ENCODE peak calls at places on chromosomes 6 and 20, in eight cellular contexts. P is lower lobe of right lung; A is colonic mucosa; U is astrocyte of the spinal cord; Z is cortex of kidney; E is activated CD4-positive, alpha-beta memory T cell treated with anti-CD3 and anti-CD28 coated beads for 36 hours; L is aorta; F is right lobe of liver. G is an unnamed sample.

GRCh38 chr6:27894839-27895762 is 17.1 kb downstream of the OR2B2 start:
- DNase-seq in P (no peak), Z (no peak), A (peak; percentile 74), U (peak; percentile 89), E (peak; percentile 75), F (no peak), L (no peak), G (peak; percentile 32)

GRCh38 chr6:35491558-35492541 is 5.0 kb downstream of the TEAD3 start:
- DNase-seq in Z (no peak), L (no peak), F (no peak), A (no peak), U (no peak), P (no peak), E (no peak), G (no peak)

GRCh38 chr6:170046786-170047626 is 243.9 kb downstream of the DLL1 start:
- DNase-seq in A (no peak), F (peak; percentile 22), Z (no peak), P (peak; percentile 33), L (peak; percentile 55), U (no peak), E (no peak), G (no peak)

GRCh38 chr6:54813901-54814300 is 32.7 kb upstream of the FAM83B start:
- DNase-seq in P (no peak), U (no peak), E (no peak), F (no peak), L (no peak), A (no peak), Z (no peak), G (no peak)

GRCh38 chr6:116268589-116269293 is 11.0 kb downstream of the TSPYL1 start:
- DNase-seq in P (no peak), L (no peak), F (no peak), U (peak; percentile 84), A (no peak), E (no peak), Z (no peak), G (no peak)

GRCh38 chr6:24667378-24667803 is 514 bp downstream of the ACOT13 start:
- DNase-seq in P (no peak), Z (no peak), A (peak; percentile 76), U (no peak), E (no peak), F (no peak), L (no peak), G (no peak)

GRCh38 chr6:39909701-39910100 is 24.6 kb downstream of the MOCS1 start:
- DNase-seq in L (no peak), P (no peak), F (no peak), U (no peak), A (no peak), Z (no peak), E (no peak), G (no peak)

GRCh38 chr6:143676437-143677045 is 1.2 kb upstream of the PHACTR2 start:
- DNase-seq in L (no peak), A (no peak), P (no peak), F (no peak), U (no peak), Z (no peak), E (no peak), G (no peak)

GRCh38 chr6:77463881-77464867 is 883 bp upstream of the HTR1B start:
- DNase-seq in E (no peak), U (peak; percentile 35), L (peak; percentile 82), F (no peak), P (peak; percentile 41), Z (no peak), A (no peak), G (no peak)

GRCh38 chr6:15327271-15327670 is 81.4 kb downstream of the JARID2 start:
- DNase-seq in F (no peak), L (no peak), P (no peak), Z (no peak), U (no peak), A (peak; percentile 54), E (peak; percentile 66), G (peak; percentile 53)

GRCh38 chr6:125988280-125988679 is 1.9 kb downstream of the TRMT11 start:
- DNase-seq in L (no peak), A (no peak), Z (no peak), U (no peak), E (no peak), P (no peak), F (no peak), G (no peak)

GRCh38 chr20:58647162-58647813 is 3.8 kb upstream of the STX16 start:
- DNase-seq in A (no peak), F (no peak), U (no peak), E (no peak), Z (no peak), L (no peak), P (no peak), G (no peak)

GRCh38 chr20:41183831-41184230 is 46.5 kb downstream of the PLCG1 start:
- DNase-seq in E (no peak), L (no peak), P (no peak), Z (no peak), A (no peak), U (no peak), F (no peak), G (no peak)

GRCh38 chr6:98835149-98836024 is 1.0 kb downstream of the POU3F2 start:
- DNase-seq in L (peak; percentile 74), F (peak; percentile 56), Z (no peak), E (no peak), A (no peak), P (no peak), U (no peak), G (no peak)

GRCh38 chr6:154448448-154449096 is 61.9 kb downstream of the CNKSR3 start:
- DNase-seq in U (peak; percentile 86), A (no peak), L (no peak), F (no peak), P (no peak), E (no peak), Z (no peak), G (no peak)

GRCh38 chr6:130098317-130098716 is 79.9 kb downstream of the L3MBTL3 start:
- DNase-seq in E (no peak), U (no peak), A (no peak), F (no peak), P (no peak), Z (no peak), L (no peak), G (no peak)

GRCh38 chr6:111639266-111639665 is 33.6 kb upstream of the TRAF3IP2 start:
- DNase-seq in A (no peak), Z (no peak), U (no peak), P (no peak), F (no peak), E (no peak), L (no peak), G (no peak)

GRCh38 chr20:23641936-23642751 is 4.4 kb upstream of the CST3 start:
- DNase-seq in A (no peak), F (no peak), P (no peak), Z (no peak), L (no peak), U (peak; percentile 86), E (no peak), G (no peak)

GRCh38 chr6:157059781-157060180 is 263.5 kb downstream of the TMEM242 start:
- DNase-seq in F (no peak), L (no peak), U (no peak), E (no peak), P (no peak), Z (no peak), A (no peak), G (no peak)

GRCh38 chr6:117992856-117993255 is 85.8 kb downstream of the SLC35F1 start:
- DNase-seq in U (peak; percentile 8), L (no peak), Z (no peak), F (no peak), E (no peak), A (no peak), P (no peak), G (no peak)

GRCh38 chr6:135922746-135923145 is 71.2 kb downstream of the PDE7B start:
- DNase-seq in E (no peak), F (no peak), U (peak; percentile 87), A (no peak), Z (no peak), P (no peak), L (no peak), G (no peak)

GRCh38 chr20:11267131-11267761 is 593.4 kb upstream of the JAG1 start:
- DNase-seq in Z (no peak), U (peak; percentile 97), P (no peak), L (no peak), E (no peak), F (no peak), A (peak; percentile 22), G (no peak)

GRCh38 chr6:37779111-37779800 is 40.3 kb upstream of the ZFAND3 start:
- DNase-seq in P (no peak), F (no peak), U (no peak), L (peak; percentile 28), E (no peak), Z (no peak), A (no peak), G (no peak)